ENCODE peak calls at places on chromosomes 12 and 14, in five cellular contexts. R is stimulated activated CD8-positive, alpha-beta memory T cell treated with anti-CD3 and anti-CD28 coated beads, Interleukin-2, amount 100 ng/mL, for 1 hour; H is activated CD8-positive, alpha-beta T cell treated with anti-CD3 and anti-CD28 coated beads for 36 hours; O is NCI-H1105; S is Daoy. M is an unnamed sample.

GRCh38 chr12:121753844-121754264 is 39.6 kb downstream of the RHOF start:
- DNase-seq in H (no peak), O (no peak), S (no peak), R (no peak), M (no peak)

GRCh38 chr12:123243851-123244250 is 10.6 kb downstream of the MTRFR start:
- DNase-seq in O (no peak), R (no peak), S (no peak), H (no peak), M (no peak)

GRCh38 chr14:65940056-65940735 is 527.7 kb downstream of the FUT8 start:
- DNase-seq in O (peak), S (peak), R (no peak), H (peak), M (no peak)

GRCh38 chr12:23771230-23771949 is 178.1 kb downstream of the SOX5 start:
- DNase-seq in R (no peak), S (peak), H (no peak), O (no peak), M (no peak)

GRCh38 chr14:32078794-32079663 is 1.9 kb downstream of the ARHGAP5 start:
- DNase-seq in R (no peak), S (peak), O (no peak), H (peak), M (no peak)

GRCh38 chr12:68899251-68899771 is 33.7 kb downstream of the CPM start:
- DNase-seq in H (no peak), R (no peak), S (peak), O (no peak), M (peak)

GRCh38 chr12:131869871-131870418 is 24.5 kb upstream of the ULK1 start:
- DNase-seq in H (no peak), S (peak), O (no peak), R (no peak), M (no peak)

GRCh38 chr12:55997535-55997859 is 421 bp downstream of the SUOX start:
- DNase-seq in O (no peak), R (no peak), S (no peak), H (no peak), M (no peak)